ENCODE peak calls at places on chromosomes 16 and 17, in five cellular contexts. A is GM23338, Z is brain microvascular endothelial cell, F is lower lobe of right lung, P is HFF-Myc. N is an unnamed sample.

GRCh38 chr16:2953706-2954105 is 10.4 kb upstream of the KREMEN2 start:
- DNase-seq in A (no peak), F (no peak), Z (no peak), P (no peak), N (no peak)

GRCh38 chr16:3173892-3174617 is 13.9 kb upstream of the OR1F1 start:
- DNase-seq in A (peak), Z (no peak), P (no peak), F (peak), N (no peak)

GRCh38 chr17:1460233-1460632 is 4.2 kb upstream of the CRK start:
- DNase-seq in F (peak), P (no peak), Z (no peak), A (no peak), N (no peak)

GRCh38 chr17:44767493-44767892 is 8.7 kb downstream of the ADAM11 start:
- DNase-seq in P (no peak), Z (no peak), F (no peak), A (no peak), N (no peak)

GRCh38 chr16:56744996-56745640 is 15.2 kb downstream of the NUP93 start:
- DNase-seq in A (peak), Z (no peak), P (no peak), F (no peak), N (no peak)

GRCh38 chr17:38881600-38882191 is 11.8 kb downstream of the LASP1 start:
- DNase-seq in A (no peak), P (no peak), Z (peak), F (peak), N (no peak)

GRCh38 chr17:37605081-37605480 is 4.1 kb downstream of the SYNRG start:
- DNase-seq in P (no peak), F (no peak), Z (no peak), A (no peak), N (no peak)

GRCh38 chr17:73973881-73974409 is 229.5 kb upstream of the RPL38 start:
- DNase-seq in F (no peak), P (no peak), A (no peak), Z (no peak), N (no peak)

GRCh38 chr17:66647391-66647983 is 187.4 kb upstream of the CACNG5 start:
- DNase-seq in Z (no peak), P (no peak), F (no peak), A (no peak), N (no peak)

GRCh38 chr17:1783834-1784611 is 22.2 kb downstream of the SERPINF1 start:
- DNase-seq in A (peak), P (peak), F (peak), Z (peak), N (peak)

GRCh38 chr16:73163238-73163795 is 115.4 kb upstream of the ZFHX3 start:
- DNase-seq in A (no peak), F (no peak), P (no peak), Z (no peak), N (no peak)

GRCh38 chr16:17476414-17477259 is 5.9 kb upstream of the XYLT1 start:
- DNase-seq in Z (peak), F (no peak), A (peak), P (peak), N (no peak)

GRCh38 chr16:49793244-49793643 is 62.7 kb downstream of the ZNF423 start:
- DNase-seq in Z (no peak), P (no peak), F (no peak), A (no peak), N (no peak)

GRCh38 chr17:67186782-67187181 is 58.2 kb downstream of the HELZ start:
- DNase-seq in A (no peak), Z (no peak), F (no peak), P (no peak), N (no peak)

GRCh38 chr17:68509151-68510057 is 2.8 kb upstream of the PRKAR1A start:
- DNase-seq in Z (no peak), A (no peak), F (peak), P (no peak), N (no peak)

GRCh38 chr16:75555707-75556512 is at the start of gene TMEM231:
- DNase-seq in A (peak), Z (peak), P (peak), F (peak), N (peak)

GRCh38 chr16:27576729-27577128 is 26.8 kb downstream of the KATNIP start:
- DNase-seq in F (no peak), A (no peak), P (no peak), Z (no peak), N (no peak)

GRCh38 chr16:88977028-88977844 is at the start of gene CBFA2T3:
- DNase-seq in A (no peak), Z (no peak), P (no peak), F (peak), N (no peak)

GRCh38 chr17:76153202-76153601 is 12.2 kb upstream of the FOXJ1 start:
- DNase-seq in Z (no peak), P (no peak), A (peak), F (no peak), N (no peak)

GRCh38 chr17:76153640-76154039 is 12.6 kb upstream of the FOXJ1 start:
- DNase-seq in A (peak), Z (peak), P (no peak), F (no peak), N (no peak)

GRCh38 chr17:76152580-76152979 is 11.5 kb upstream of the FOXJ1 start:
- DNase-seq in F (no peak), A (peak), Z (no peak), P (no peak), N (no peak)

GRCh38 chr17:76150712-76151622 is 9.9 kb upstream of the FOXJ1 start:
- DNase-seq in Z (no peak), P (no peak), F (no peak), A (no peak), N (no peak)

GRCh38 chr17:76151896-76152454 is 10.9 kb upstream of the FOXJ1 start:
- DNase-seq in A (no peak), P (no peak), F (no peak), Z (no peak), N (no peak)
- H3K4me3 ChIP-seq in A (no peak), P (no peak), F (no peak), Z (no peak), N (no peak)

DNA sequence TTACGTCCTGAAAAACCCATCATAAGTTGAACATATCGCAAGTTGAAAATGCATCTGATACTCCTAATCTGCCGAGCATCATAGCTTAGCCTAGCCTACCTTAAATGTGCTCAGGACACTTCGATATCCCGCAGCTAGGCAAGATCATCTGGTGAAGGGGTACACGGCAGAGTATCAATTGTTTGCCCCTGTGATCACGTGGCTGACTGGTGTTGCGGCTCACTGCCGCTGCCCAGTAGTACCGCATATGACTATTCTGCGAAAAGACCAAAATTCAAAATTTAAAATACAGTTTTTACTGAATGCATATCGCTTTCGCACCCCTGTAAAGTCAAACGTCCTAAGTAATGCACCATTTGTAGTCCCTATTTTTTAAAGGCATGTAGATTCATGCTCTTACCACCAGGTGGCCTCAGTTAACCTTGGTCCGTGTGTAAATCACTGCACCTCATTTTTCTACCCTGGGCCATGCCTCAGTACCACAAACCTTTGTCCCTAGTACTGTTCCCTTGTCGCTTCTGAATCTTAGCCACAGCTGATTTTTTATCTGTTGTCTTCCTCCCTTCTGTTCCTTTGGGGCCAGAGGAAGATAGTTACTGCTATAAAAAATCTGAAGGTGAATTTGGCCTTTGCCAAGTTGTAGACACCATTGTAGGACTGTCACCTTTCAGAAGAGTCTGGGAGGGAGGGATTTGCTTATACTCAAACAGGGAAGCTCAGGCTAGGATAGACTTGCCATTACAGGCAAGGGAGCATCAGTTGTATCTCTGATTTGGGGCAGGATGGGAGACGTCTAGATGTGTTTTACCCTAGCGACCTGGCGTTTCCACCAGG is 34.4 kb downstream of the WWP2 start:
- DNase-seq in A (peak), F (no peak), P (peak), Z (peak), N (peak)
- H3K4me3 ChIP-seq in A (peak), F (no peak), P (no peak), Z (no peak), N (no peak)

GRCh38 chr17:57861737-57862409 is 12.0 kb upstream of the MRPS23 start:
- DNase-seq in P (no peak), F (peak), A (peak), Z (no peak), N (no peak)
- H3K4me3 ChIP-seq in P (peak), F (peak), A (peak), Z (peak), N (peak)

GRCh38 chr17:9331512-9332163 is 244.0 kb downstream of the STX8 start:
- DNase-seq in A (no peak), Z (no peak), P (no peak), F (no peak), N (no peak)

GRCh38 chr17:9329251-9329921 is 246.2 kb downstream of the STX8 start:
- DNase-seq in P (no peak), F (no peak), Z (no peak), A (no peak), N (no peak)

GRCh38 chr17:9330903-9331272 is 244.7 kb downstream of the STX8 start:
- DNase-seq in F (no peak), Z (no peak), A (peak), P (no peak), N (no peak)

GRCh38 chr17:9332164-9332527 is 243.5 kb downstream of the STX8 start:
- DNase-seq in A (no peak), F (no peak), Z (no peak), P (no peak), N (no peak)

DNA sequence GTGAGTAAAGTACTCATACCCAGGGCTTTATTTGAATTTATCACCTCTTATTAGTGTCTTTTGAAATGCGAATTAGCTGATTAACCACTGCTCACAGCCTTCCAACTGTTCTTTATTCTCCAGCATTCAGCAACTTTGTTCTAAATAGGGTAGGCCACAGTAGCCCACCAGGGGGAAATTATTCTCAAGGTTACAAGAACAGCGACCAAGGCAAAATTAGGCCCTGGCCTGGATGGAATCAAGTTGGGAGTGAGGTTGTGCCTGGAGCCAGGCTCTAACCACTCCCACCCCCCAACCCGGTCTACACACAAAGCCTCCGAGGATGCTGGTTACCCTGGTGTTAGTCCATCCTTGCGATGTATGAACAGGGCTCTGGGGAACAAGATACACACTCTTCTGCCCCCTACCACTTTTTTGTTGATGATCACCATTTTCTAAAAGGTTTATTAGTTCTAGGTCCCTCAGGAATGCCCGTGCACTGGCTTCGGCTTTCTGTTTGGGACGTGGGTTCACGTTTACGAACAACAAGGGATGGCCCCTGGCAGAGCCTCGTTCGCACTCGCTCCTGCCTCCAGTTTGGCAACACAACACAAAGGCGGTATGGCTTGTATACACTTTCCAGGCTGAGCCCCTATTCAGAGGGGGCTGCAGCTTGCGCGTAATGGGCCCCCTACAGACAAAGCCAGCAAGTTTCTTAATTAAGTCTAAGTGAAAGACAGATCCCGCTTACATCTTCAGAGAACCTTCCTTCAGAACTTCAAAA is 245.3 kb downstream of the STX8 start:
- DNase-seq in Z (no peak), P (no peak), A (peak), F (no peak), N (no peak)
- H3K4me3 ChIP-seq in Z (no peak), P (no peak), A (peak), F (no peak), N (no peak)

GRCh38 chr17:4944554-4945175 is 3.7 kb downstream of the PFN1 start:
- DNase-seq in F (no peak), A (peak), P (no peak), Z (no peak), N (no peak)
- H3K4me3 ChIP-seq in F (peak), A (peak), P (peak), Z (peak), N (peak)

DNA sequence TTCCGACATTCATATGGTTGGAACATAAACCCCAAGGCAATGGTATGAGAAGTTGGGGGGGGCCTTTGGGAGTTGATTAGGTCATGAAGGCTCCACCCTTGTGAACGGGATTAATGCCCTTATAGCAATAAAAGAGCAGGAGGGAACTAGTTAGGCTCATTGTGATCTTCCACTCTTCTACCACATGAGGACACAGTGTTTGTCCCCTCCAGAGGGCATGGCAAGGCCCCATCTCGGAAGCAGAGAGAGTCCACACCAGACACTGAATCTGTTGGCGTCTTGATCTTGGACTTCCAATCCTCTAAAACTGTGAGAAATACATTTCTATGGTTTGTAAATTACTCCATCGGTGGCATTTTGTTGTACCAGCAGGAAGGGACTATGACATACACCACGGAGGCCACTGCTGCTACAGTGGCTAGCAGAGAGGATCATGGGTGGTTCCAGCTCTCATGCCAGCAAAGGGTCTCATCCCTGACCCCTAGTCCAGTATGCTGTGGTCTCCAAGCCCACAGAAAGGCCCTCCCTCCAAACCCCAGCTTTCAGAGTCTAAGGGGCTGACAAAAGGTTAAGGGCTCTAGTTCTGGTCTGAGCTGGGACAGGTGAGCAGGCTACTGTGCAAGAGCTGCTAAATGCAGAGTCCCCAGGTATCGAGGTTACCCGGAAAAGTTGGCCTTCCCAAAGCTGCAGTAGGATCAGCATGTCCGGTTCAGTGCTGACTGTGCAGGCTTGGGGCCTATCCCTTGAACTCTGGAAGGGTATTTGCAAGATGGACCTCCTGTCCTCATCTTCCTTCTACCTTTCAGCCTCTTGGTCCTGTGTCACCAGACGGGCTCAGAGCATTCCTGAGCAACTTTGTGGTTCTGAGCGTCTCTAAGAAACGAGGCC is 12.2 kb downstream of the CCR7 start:
- DNase-seq in P (no peak), A (no peak), Z (no peak), F (peak), N (no peak)
- H3K4me3 ChIP-seq in P (no peak), A (no peak), Z (no peak), F (no peak), N (no peak)

GRCh38 chr17:21452377-21453143 is 76.4 kb downstream of the KCNJ12 start:
- DNase-seq in P (peak), A (peak), F (peak), Z (peak), N (peak)
- H3K4me3 ChIP-seq in P (no peak), A (peak), F (peak), Z (peak), N (peak)

DNA sequence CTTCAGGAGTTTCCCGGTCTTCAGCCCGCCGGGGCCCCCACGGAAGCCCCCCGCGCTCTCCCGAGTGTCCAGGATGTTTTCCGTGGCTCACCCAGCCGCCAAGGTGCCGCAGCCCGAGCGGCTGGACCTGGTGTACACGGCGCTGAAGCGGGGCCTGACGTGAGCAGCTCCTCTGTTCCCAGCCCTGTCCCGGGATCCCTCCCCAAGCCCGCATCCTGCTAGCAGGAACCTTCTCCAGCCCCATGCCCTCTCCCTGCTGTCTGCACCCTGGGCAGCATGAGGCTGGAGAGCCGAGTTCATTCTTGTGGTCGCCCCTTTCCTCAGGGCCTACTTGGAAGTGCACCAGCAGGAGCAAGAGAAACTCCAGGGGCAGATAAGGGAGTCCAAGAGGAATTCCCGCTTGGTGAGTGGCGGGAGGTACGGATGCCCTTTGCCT is 10.1 kb downstream of the RIPOR1 start:
- DNase-seq in Z (peak), P (no peak), F (no peak), A (peak), N (no peak)
- H3K4me3 ChIP-seq in Z (peak), P (peak), F (peak), A (peak), N (peak)

GRCh38 chr17:40348562-40349476 is 15.7 kb downstream of the GJD3 start:
- DNase-seq in P (no peak), F (no peak), Z (no peak), A (no peak), N (no peak)

GRCh38 chr17:40352044-40352778 is 12.3 kb downstream of the GJD3 start:
- DNase-seq in Z (no peak), F (no peak), A (no peak), P (no peak), N (no peak)

GRCh38 chr17:40351185-40352043 is 13.1 kb downstream of the GJD3 start:
- DNase-seq in F (no peak), A (no peak), P (no peak), Z (no peak), N (no peak)

GRCh38 chr17:40349477-40350409 is 14.8 kb downstream of the GJD3 start:
- DNase-seq in F (no peak), A (no peak), P (no peak), Z (no peak), N (no peak)

GRCh38 chr17:40350410-40351184 is 13.9 kb downstream of the GJD3 start:
- DNase-seq in Z (peak), A (peak), P (no peak), F (no peak), N (no peak)
- H3K4me3 ChIP-seq in Z (no peak), A (peak), P (no peak), F (no peak), N (no peak)

GRCh38 chr16:68711421-68712139 is 25.5 kb upstream of the CDH1 start:
- DNase-seq in A (no peak), F (peak), Z (no peak), P (no peak), N (no peak)
- H3K4me3 ChIP-seq in A (no peak), F (no peak), Z (no peak), P (no peak), N (no peak)

N was measured in AG09309.